ENCODE peak calls at places on chromosomes 12 and 14, in five cellular contexts. One of them, this sample, is unnamed.

GRCh38 chr12:89693639-89694202 is 14.9 kb downstream of the ATP2B1 start:
- DNase-seq in astrocyte of the spinal cord: peak; percentile 32
- DNase-seq in SJCRH30: peak; percentile 74
- DNase-seq in aorta: no peak
- DNase-seq in lower lobe of right lung: no peak
- DNase-seq in this sample: no peak

GRCh38 chr12:122867701-122868461 is 28.0 kb downstream of the VPS37B start:
- DNase-seq in astrocyte of the spinal cord: no peak
- DNase-seq in SJCRH30: no peak
- DNase-seq in aorta: no peak
- DNase-seq in lower lobe of right lung: peak; percentile 52
- DNase-seq in this sample: peak; percentile 76

GRCh38 chr12:49503674-49504180 is 35.1 kb upstream of the KCNH3 start:
- DNase-seq in aorta: no peak
- DNase-seq in SJCRH30: no peak
- DNase-seq in astrocyte of the spinal cord: peak; percentile 68
- DNase-seq in lower lobe of right lung: no peak
- DNase-seq in this sample: no peak

GRCh38 chr14:84591827-84592540 is 938.0 kb upstream of the FLRT2 start:
- DNase-seq in SJCRH30: no peak
- DNase-seq in astrocyte of the spinal cord: no peak
- DNase-seq in aorta: no peak
- DNase-seq in lower lobe of right lung: no peak
- DNase-seq in this sample: no peak

GRCh38 chr12:101076940-101077351 is 133.1 kb downstream of the SLC5A8 start:
- DNase-seq in astrocyte of the spinal cord: no peak
- DNase-seq in aorta: peak; percentile 74
- DNase-seq in SJCRH30: peak; percentile 79
- DNase-seq in lower lobe of right lung: no peak
- DNase-seq in this sample: no peak

GRCh38 chr12:50066402-50066801 is 9.0 kb downstream of the ASIC1 start:
- DNase-seq in astrocyte of the spinal cord: peak; percentile 70
- DNase-seq in SJCRH30: peak; percentile 70
- DNase-seq in lower lobe of right lung: no peak
- DNase-seq in aorta: peak; percentile 78
- DNase-seq in this sample: no peak

GRCh38 chr12:96045566-96045965 is 10.2 kb upstream of the LTA4H start:
- DNase-seq in lower lobe of right lung: peak; percentile 71
- DNase-seq in aorta: peak; percentile 63
- DNase-seq in SJCRH30: no peak
- DNase-seq in astrocyte of the spinal cord: no peak
- DNase-seq in this sample: no peak

GRCh38 chr12:11663128-11663527 is 13.7 kb downstream of the ETV6 start:
- DNase-seq in lower lobe of right lung: no peak
- DNase-seq in SJCRH30: peak; percentile 16
- DNase-seq in astrocyte of the spinal cord: no peak
- DNase-seq in aorta: no peak
- DNase-seq in this sample: no peak

GRCh38 chr14:18688346-18688745 is 87.4 kb downstream of the OR11H12 start:
- DNase-seq in lower lobe of right lung: no peak
- DNase-seq in astrocyte of the spinal cord: no peak
- DNase-seq in SJCRH30: no peak
- DNase-seq in aorta: no peak
- DNase-seq in this sample: no peak

GRCh38 chr12:71589478-71589881 is 74.2 kb downstream of the ZFC3H1 start:
- DNase-seq in aorta: no peak
- DNase-seq in SJCRH30: no peak
- DNase-seq in astrocyte of the spinal cord: peak; percentile 22
- DNase-seq in lower lobe of right lung: no peak
- DNase-seq in this sample: no peak

GRCh38 chr12:79886917-79887519 is 47.9 kb downstream of the PPP1R12A start:
- DNase-seq in astrocyte of the spinal cord: peak; percentile 72
- DNase-seq in lower lobe of right lung: no peak
- DNase-seq in SJCRH30: peak; percentile 61
- DNase-seq in aorta: no peak
- DNase-seq in this sample: no peak

GRCh38 chr12:118035194-118036041 is 18.9 kb downstream of the RFC5 start:
- DNase-seq in SJCRH30: no peak
- DNase-seq in aorta: no peak
- DNase-seq in astrocyte of the spinal cord: peak; percentile 30
- DNase-seq in lower lobe of right lung: no peak
- DNase-seq in this sample: peak; percentile 42

GRCh38 chr14:33780035-33780434 is 170.8 kb downstream of the EGLN3 start:
- DNase-seq in lower lobe of right lung: no peak
- DNase-seq in astrocyte of the spinal cord: no peak
- DNase-seq in SJCRH30: no peak
- DNase-seq in aorta: no peak
- DNase-seq in this sample: no peak

GRCh38 chr12:2443766-2444165 is 351.0 kb upstream of the FKBP4 start:
- DNase-seq in lower lobe of right lung: no peak
- DNase-seq in SJCRH30: no peak
- DNase-seq in aorta: no peak
- DNase-seq in astrocyte of the spinal cord: no peak
- DNase-seq in this sample: no peak

GRCh38 chr12:110688446-110689001 is 391 bp downstream of the HVCN1 start:
- DNase-seq in astrocyte of the spinal cord: no peak
- DNase-seq in SJCRH30: no peak
- DNase-seq in aorta: no peak
- DNase-seq in lower lobe of right lung: no peak
- DNase-seq in this sample: no peak

GRCh38 chr14:68463705-68464104 is 329.2 kb downstream of the ZFP36L1 start:
- DNase-seq in lower lobe of right lung: no peak
- DNase-seq in aorta: no peak
- DNase-seq in astrocyte of the spinal cord: no peak
- DNase-seq in SJCRH30: no peak
- DNase-seq in this sample: no peak

GRCh38 chr14:90604356-90604755 is 207.5 kb downstream of the CALM1 start:
- DNase-seq in aorta: no peak
- DNase-seq in SJCRH30: no peak
- DNase-seq in astrocyte of the spinal cord: no peak
- DNase-seq in lower lobe of right lung: no peak
- DNase-seq in this sample: no peak

GRCh38 chr14:90815817-90816662 is at the start of gene TTC7B:
- DNase-seq in aorta: no peak
- DNase-seq in astrocyte of the spinal cord: no peak
- DNase-seq in SJCRH30: peak; percentile 64
- DNase-seq in lower lobe of right lung: peak; percentile 65
- DNase-seq in this sample: peak; percentile 73

GRCh38 chr12:29026419-29026818 is 122.7 kb upstream of the FAR2 start:
- DNase-seq in SJCRH30: peak; percentile 91
- DNase-seq in lower lobe of right lung: no peak
- DNase-seq in astrocyte of the spinal cord: peak; percentile 46
- DNase-seq in aorta: no peak
- DNase-seq in this sample: no peak

GRCh38 chr12:57216931-57217871 is 607 bp downstream of the NXPH4 start:
- DNase-seq in SJCRH30: peak; percentile 94
- DNase-seq in astrocyte of the spinal cord: no peak
- DNase-seq in lower lobe of right lung: no peak
- DNase-seq in aorta: no peak
- DNase-seq in this sample: no peak

GRCh38 chr14:80426686-80427085 is 215.4 kb upstream of the DIO2 start:
- DNase-seq in lower lobe of right lung: no peak
- DNase-seq in astrocyte of the spinal cord: peak; percentile 23
- DNase-seq in aorta: no peak
- DNase-seq in SJCRH30: no peak
- DNase-seq in this sample: no peak

GRCh38 chr12:89517648-89518047 is 6.9 kb downstream of the GALNT4 start:
- DNase-seq in lower lobe of right lung: no peak
- DNase-seq in SJCRH30: no peak
- DNase-seq in astrocyte of the spinal cord: no peak
- DNase-seq in aorta: no peak
- DNase-seq in this sample: no peak

GRCh38 chr12:6345319-6346071 is 3.6 kb upstream of the TNFRSF1A start:
- DNase-seq in lower lobe of right lung: no peak
- DNase-seq in astrocyte of the spinal cord: peak; percentile 92
- DNase-seq in aorta: peak; percentile 88
- DNase-seq in SJCRH30: no peak
- DNase-seq in this sample: no peak

GRCh38 chr12:75814856-75815754 is 216.5 kb downstream of the PHLDA1 start:
- DNase-seq in lower lobe of right lung: no peak
- DNase-seq in astrocyte of the spinal cord: peak; percentile 98
- DNase-seq in SJCRH30: peak; percentile 31
- DNase-seq in aorta: no peak
- DNase-seq in this sample: peak; percentile 75

GRCh38 chr14:94699831-94700230 is 70.1 kb downstream of the GSC start:
- DNase-seq in aorta: no peak
- DNase-seq in lower lobe of right lung: no peak
- DNase-seq in astrocyte of the spinal cord: no peak
- DNase-seq in SJCRH30: no peak
- DNase-seq in this sample: no peak

GRCh38 chr12:5808956-5809355 is 136.1 kb downstream of the ANO2 start:
- DNase-seq in SJCRH30: no peak
- DNase-seq in lower lobe of right lung: no peak
- DNase-seq in astrocyte of the spinal cord: peak; percentile 70
- DNase-seq in aorta: no peak
- DNase-seq in this sample: no peak

GRCh38 chr12:27987311-27987710 is 14.8 kb upstream of the PTHLH start:
- DNase-seq in aorta: no peak
- DNase-seq in lower lobe of right lung: no peak
- DNase-seq in SJCRH30: no peak
- DNase-seq in astrocyte of the spinal cord: no peak
- DNase-seq in this sample: no peak

GRCh38 chr12:68750506-68750905 is 4.5 kb downstream of the SLC35E3 start:
- DNase-seq in lower lobe of right lung: no peak
- DNase-seq in SJCRH30: peak; percentile 53
- DNase-seq in aorta: no peak
- DNase-seq in astrocyte of the spinal cord: no peak
- DNase-seq in this sample: no peak

GRCh38 chr12:57242329-57242690 is 8.7 kb downstream of the STAC3 start:
- DNase-seq in aorta: no peak
- DNase-seq in lower lobe of right lung: no peak
- DNase-seq in SJCRH30: no peak
- DNase-seq in astrocyte of the spinal cord: no peak
- DNase-seq in this sample: no peak

GRCh38 chr14:44640416-44640815 is 133.3 kb upstream of the FSCB start:
- DNase-seq in lower lobe of right lung: no peak
- DNase-seq in astrocyte of the spinal cord: no peak
- DNase-seq in aorta: no peak
- DNase-seq in SJCRH30: no peak
- DNase-seq in this sample: no peak

GRCh38 chr12:47704719-47705118 is 1.1 kb downstream of the RPAP3 start:
- DNase-seq in aorta: no peak
- DNase-seq in SJCRH30: no peak
- DNase-seq in lower lobe of right lung: no peak
- DNase-seq in astrocyte of the spinal cord: no peak
- DNase-seq in this sample: no peak

GRCh38 chr12:120041386-120042231 is 52.6 kb downstream of the BICDL1 start:
- DNase-seq in astrocyte of the spinal cord: no peak
- DNase-seq in lower lobe of right lung: no peak
- DNase-seq in SJCRH30: no peak
- DNase-seq in aorta: no peak
- DNase-seq in this sample: no peak

DNA sequence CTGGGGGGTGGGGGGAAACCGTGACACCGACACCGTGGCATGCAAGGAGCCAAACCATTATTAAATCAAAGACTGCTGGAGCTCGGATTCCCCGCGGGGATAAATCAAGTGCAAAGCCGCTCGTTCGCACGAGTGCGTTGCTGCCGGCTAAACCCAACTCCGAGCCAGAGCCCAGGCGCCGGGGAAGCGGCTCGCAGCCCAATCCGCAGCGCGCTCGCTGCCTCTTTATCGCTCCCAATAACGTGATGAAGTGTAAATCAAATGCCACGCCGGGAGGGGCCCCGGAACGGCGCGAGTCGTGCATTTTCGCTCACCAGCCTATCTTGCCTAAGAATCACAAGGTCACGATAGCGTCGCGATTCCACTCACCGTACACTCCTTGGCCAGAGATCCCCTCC is 1.3 kb downstream of the MDGA2 start:
- DNase-seq in aorta: no peak
- DNase-seq in lower lobe of right lung: no peak
- DNase-seq in astrocyte of the spinal cord: peak; percentile 10
- DNase-seq in SJCRH30: peak; percentile 32
- DNase-seq in this sample: peak; percentile 14
- H3K4me3 ChIP-seq in aorta: no peak overlapping the region
- H3K4me3 ChIP-seq in lower lobe of right lung: peak overlapping the region; percentile 19
- H3K4me3 ChIP-seq in astrocyte of the spinal cord: peak overlapping the region; percentile 10
- H3K4me3 ChIP-seq in SJCRH30: peak overlapping the region; percentile 57
- H3K4me3 ChIP-seq in this sample: peak overlapping the region; percentile 44

DNA sequence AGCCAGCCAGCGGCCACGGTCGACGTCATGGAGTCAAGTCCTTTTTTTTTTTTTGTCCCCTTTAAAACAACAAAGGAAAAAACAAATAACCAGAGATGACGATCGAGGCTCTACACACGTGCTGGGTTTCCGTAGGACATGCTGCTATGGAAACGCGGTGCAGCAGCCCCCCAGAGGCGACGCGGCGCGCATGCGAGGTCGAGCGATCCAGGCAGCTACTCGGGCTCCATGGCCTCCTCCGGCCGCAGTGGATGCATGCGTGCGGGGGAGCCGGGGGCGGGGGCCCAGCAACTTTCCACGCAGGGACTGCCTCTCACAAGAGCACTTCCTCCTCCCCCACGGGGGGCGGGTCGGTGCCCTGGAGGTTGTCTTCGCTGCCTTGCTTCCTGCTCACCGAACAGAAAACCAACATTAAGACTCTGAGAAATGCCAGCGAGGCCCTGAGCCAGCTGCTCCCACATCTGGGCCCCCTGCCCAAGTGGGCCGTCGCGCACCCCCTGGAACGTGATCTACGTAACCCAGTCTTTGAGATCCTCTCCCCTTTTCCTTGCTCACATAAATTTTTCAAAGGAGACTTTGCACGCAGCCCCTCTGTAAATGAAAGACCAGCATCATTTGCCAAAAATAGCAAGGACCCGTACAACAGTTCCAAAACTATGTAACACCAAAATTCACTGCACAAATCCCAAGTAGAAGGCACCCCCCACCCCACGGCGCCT is 30.7 kb downstream of the P2RX4 start:
- DNase-seq in lower lobe of right lung: peak; percentile 83
- DNase-seq in aorta: peak; percentile 91
- DNase-seq in astrocyte of the spinal cord: peak; percentile 13
- DNase-seq in SJCRH30: peak; percentile 71
- DNase-seq in this sample: no peak
- H3K4me3 ChIP-seq in lower lobe of right lung: peak overlapping the region; percentile 29
- H3K4me3 ChIP-seq in aorta: no peak overlapping the region
- H3K4me3 ChIP-seq in astrocyte of the spinal cord: no peak overlapping the region
- H3K4me3 ChIP-seq in SJCRH30: peak overlapping the region; percentile 42
- H3K4me3 ChIP-seq in this sample: no peak overlapping the region

GRCh38 chr14:37588956-37589737 is 5.9 kb downstream of the FOXA1 start:
- DNase-seq in astrocyte of the spinal cord: no peak
- DNase-seq in SJCRH30: no peak
- DNase-seq in aorta: no peak
- DNase-seq in lower lobe of right lung: no peak
- DNase-seq in this sample: no peak
- H3K4me3 ChIP-seq in astrocyte of the spinal cord: no peak overlapping the region
- H3K4me3 ChIP-seq in SJCRH30: no peak overlapping the region
- H3K4me3 ChIP-seq in aorta: no peak overlapping the region
- H3K4me3 ChIP-seq in lower lobe of right lung: peak overlapping the region; percentile 60
- H3K4me3 ChIP-seq in this sample: no peak overlapping the region

DNA sequence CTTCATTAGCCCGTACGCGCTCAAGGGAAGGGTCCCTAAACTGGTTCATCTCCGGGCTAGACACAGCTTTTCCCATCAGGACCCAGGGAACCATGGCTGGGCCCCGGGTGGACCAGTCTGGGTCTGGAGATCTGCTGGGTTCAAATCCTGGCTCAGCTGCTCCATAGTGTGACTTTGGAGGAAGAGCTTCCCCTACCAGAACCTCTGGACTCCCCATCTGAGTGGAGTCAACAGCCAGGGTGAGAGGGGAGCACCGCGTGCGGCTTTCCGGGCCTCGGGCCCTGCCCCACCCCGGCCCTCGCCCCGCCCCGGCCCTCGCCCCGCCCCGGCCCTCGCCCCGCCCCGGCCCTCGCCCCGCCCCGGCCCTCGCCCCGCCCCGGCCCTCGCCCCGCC is 41.2 kb downstream of the BEGAIN start:
- DNase-seq in astrocyte of the spinal cord: no peak
- DNase-seq in lower lobe of right lung: peak; percentile 65
- DNase-seq in SJCRH30: no peak
- DNase-seq in aorta: no peak
- DNase-seq in this sample: no peak
- H3K4me3 ChIP-seq in astrocyte of the spinal cord: no peak overlapping the region
- H3K4me3 ChIP-seq in lower lobe of right lung: peak overlapping the region; percentile 59
- H3K4me3 ChIP-seq in SJCRH30: no peak overlapping the region
- H3K4me3 ChIP-seq in aorta: peak overlapping the region; percentile 14
- H3K4me3 ChIP-seq in this sample: no peak overlapping the region